ENCODE peak calls at places on chromosomes 3 and 15, in five cellular contexts. B is GM12878, X is HepG2, S is upper lobe of left lung, V is K562. K is an unnamed sample.

GRCh38 chr15:55372701-55373440 is 35.3 kb downstream of the CCPG1 start:
- ATAC-seq in B (peak; percentile 80), X (no peak), S (no peak), V (no peak), K (no peak)

GRCh38 chr3:117084277-117084676 is 374.7 kb downstream of the TUSC7 start:
- ATAC-seq in B (no peak), X (no peak), S (peak; percentile 26), V (no peak), K (no peak)

GRCh38 chr15:85727068-85727467 is 67.7 kb downstream of the KLHL25 start:
- ATAC-seq in B (no peak), X (no peak), S (peak; percentile 75), V (no peak), K (peak; percentile 61)

GRCh38 chr3:45772341-45773035 is 23.8 kb downstream of the SLC6A20 start:
- ATAC-seq in B (no peak), X (no peak), S (peak; percentile 7), V (no peak), K (no peak)

GRCh38 chr15:62344806-62345539 is 179.9 kb upstream of the C2CD4B start:
- ATAC-seq in B (peak; percentile 100), X (peak; percentile 98), S (no peak), V (peak; percentile 96), K (peak; percentile 34)

GRCh38 chr15:39598186-39598850 is 17.4 kb downstream of the THBS1 start:
- ATAC-seq in B (no peak), X (no peak), S (peak; percentile 20), V (no peak), K (no peak)

GRCh38 chr3:127761101-127761802 is 61.1 kb downstream of the MGLL start:
- ATAC-seq in B (peak; percentile 49), X (peak; percentile 35), S (peak; percentile 70), V (no peak), K (peak; percentile 8)

GRCh38 chr3:9947025-9947995 is 4.9 kb downstream of the PRRT3 start:
- ATAC-seq in B (no peak), X (peak; percentile 91), S (peak; percentile 83), V (no peak), K (peak; percentile 84)

GRCh38 chr3:125512135-125512920 is 7.7 kb downstream of the SNX4 start:
- ATAC-seq in B (peak; percentile 74), X (no peak), S (no peak), V (peak; percentile 60), K (no peak)

GRCh38 chr3:71416868-71417267 is 166.7 kb downstream of the FOXP1 start:
- ATAC-seq in B (peak; percentile 21), X (peak; percentile 82), S (no peak), V (peak; percentile 99), K (no peak)

GRCh38 chr15:27899583-27900295 is 199.4 kb downstream of the OCA2 start:
- ATAC-seq in B (no peak), X (no peak), S (no peak), V (no peak), K (no peak)

GRCh38 chr15:42511010-42511396 is 15.6 kb downstream of the SNAP23 start:
- ATAC-seq in B (no peak), X (no peak), S (peak; percentile 82), V (no peak), K (peak; percentile 54)

GRCh38 chr15:64703632-64703959 is 71.8 kb downstream of the RBPMS2 start:
- ATAC-seq in B (no peak), X (peak; percentile 5), S (no peak), V (no peak), K (no peak)

GRCh38 chr3:99962703-99963102 is 145.0 kb downstream of the CMSS1 start:
- ATAC-seq in B (no peak), X (no peak), S (no peak), V (no peak), K (no peak)

GRCh38 chr15:25339431-25339830 is 99.4 kb downstream of the UBE3A start:
- ATAC-seq in B (no peak), X (no peak), S (no peak), V (no peak), K (no peak)

GRCh38 chr3:71456155-71456554 is 127.4 kb downstream of the FOXP1 start:
- ATAC-seq in B (no peak), X (no peak), S (peak; percentile 32), V (no peak), K (no peak)

GRCh38 chr3:43968465-43968864 is 273.2 kb upstream of the TOPAZ1 start:
- ATAC-seq in B (no peak), X (no peak), S (no peak), V (no peak), K (no peak)

GRCh38 chr3:53180305-53181023 is 19.5 kb downstream of the PRKCD start:
- ATAC-seq in B (peak; percentile 97), X (no peak), S (peak; percentile 59), V (no peak), K (no peak)

GRCh38 chr3:9810357-9810726 is 280 bp downstream of the TTLL3 start:
- ATAC-seq in B (no peak), X (no peak), S (peak; percentile 40), V (no peak), K (peak; percentile 30)

GRCh38 chr15:85289677-85290365 is 90.6 kb upstream of the AKAP13 start:
- ATAC-seq in B (peak; percentile 69), X (peak; percentile 28), S (peak; percentile 40), V (no peak), K (no peak)

GRCh38 chr15:43518073-43518761 is 809 bp downstream of the MAP1A start:
- ATAC-seq in B (no peak), X (peak; percentile 52), S (peak; percentile 22), V (peak; percentile 87), K (peak; percentile 30)

GRCh38 chr15:49758856-49759255 is 138.0 kb downstream of the DTWD1 start:
- ATAC-seq in B (no peak), X (no peak), S (no peak), V (no peak), K (no peak)

GRCh38 chr3:115325539-115325938 is 178.5 kb upstream of the ZBTB20 start:
- ATAC-seq in B (peak; percentile 36), X (peak; percentile 55), S (no peak), V (no peak), K (no peak)

GRCh38 chr3:112615942-112616731 is 24.8 kb downstream of the CCDC80 start:
- ATAC-seq in B (no peak), X (no peak), S (no peak), V (no peak), K (no peak)
- H3K27ac ChIP-seq in B (no peak overlapping the region), X (no peak overlapping the region), S (no peak overlapping the region), V (no peak overlapping the region), K (peak overlapping the region; percentile 12)

DNA sequence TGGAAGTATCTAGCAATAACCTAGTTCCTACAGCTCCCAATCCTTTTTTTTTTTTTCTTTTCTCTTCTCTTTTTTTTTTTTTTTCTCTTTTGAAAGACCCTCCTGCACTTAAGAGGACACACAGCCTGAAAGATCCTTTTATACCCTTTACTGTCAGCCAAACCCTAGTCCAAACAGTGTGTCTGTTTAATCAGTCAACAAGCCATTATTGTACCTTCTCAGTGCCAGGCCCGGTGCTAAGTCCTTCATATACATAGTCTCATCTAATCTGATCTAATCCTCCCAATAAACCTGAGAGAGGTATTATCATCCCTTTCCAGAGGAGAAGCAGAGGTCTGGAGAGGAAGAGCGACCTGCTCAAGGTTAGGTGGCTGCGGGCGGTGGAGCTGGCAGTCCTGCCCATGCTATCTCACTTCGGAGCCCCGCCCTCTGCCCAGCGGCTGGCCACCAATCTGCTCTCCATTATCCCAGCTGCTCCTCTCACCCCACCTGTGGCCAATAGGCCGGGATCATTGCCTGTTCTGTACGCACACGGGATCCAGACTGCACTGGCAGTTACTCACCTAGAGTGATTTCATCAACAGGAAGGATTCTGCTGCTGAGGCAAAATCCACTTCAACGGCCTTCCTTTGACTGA is 100.8 kb downstream of the TLE3 start:
- ATAC-seq in B (no peak), X (no peak), S (no peak), V (no peak), K (no peak)
- TF ChIP-seq POLR2AphosphoS5 in B (no peak), X (no peak), S (no peak), V (no peak), K (no peak)

GRCh38 chr3:134682196-134682880 is 31.5 kb upstream of the KY start:
- ATAC-seq in B (no peak), X (no peak), S (no peak), V (no peak), K (no peak)
- TF ChIP-seq EP300 in B (no peak), X (no peak), S (no peak), V (no peak), K (no peak)

GRCh38 chr3:155492841-155493240 is 199.4 kb upstream of the STRIT1 start:
- ATAC-seq in B (no peak), X (no peak), S (no peak), V (no peak), K (no peak)
- H3K27ac ChIP-seq in B (no peak overlapping the region), X (no peak overlapping the region), S (no peak overlapping the region), V (no peak overlapping the region), K (no peak overlapping the region)

K was measured in gastroesophageal sphincter.